ENCODE peak calls at places on chromosome 16, in nine cellular contexts. Z is heart left ventricle, Q is BJ, K is AG10803, Y is neural progenitor cell, B is MM.1S, P is lower lobe of right lung, O is A549, F is body of pancreas. R is an unnamed sample.

GRCh38 chr16:68289621-68290329 is 21.0 kb downstream of the SLC7A6OS start:
- DNase-seq in Z (no peak), Y (no peak), B (no peak), P (no peak), F (no peak), Q (peak; percentile 31), O (no peak), K (peak; percentile 69), R (no peak)

GRCh38 chr16:87336850-87337240 is 19.7 kb upstream of the C16orf95 start:
- DNase-seq in B (no peak), K (no peak), Q (no peak), F (no peak), P (no peak), Z (no peak), O (no peak), Y (no peak), R (no peak)

GRCh38 chr16:53055603-53056527 is 1.1 kb downstream of the CHD9 start:
- DNase-seq in B (peak; percentile 45), P (no peak), O (peak; percentile 51), Z (peak; percentile 50), Y (peak; percentile 47), K (peak; percentile 62), F (no peak), Q (no peak), R (peak; percentile 78)

GRCh38 chr16:22189473-22190168 is 16.5 kb upstream of the EEF2K start:
- DNase-seq in P (peak; percentile 60), K (peak; percentile 56), B (peak; percentile 73), Z (peak; percentile 74), Y (no peak), F (peak; percentile 48), Q (no peak), O (no peak), R (peak; percentile 62)

GRCh38 chr16:87924937-87925670 is 11.2 kb downstream of the CA5A start:
- DNase-seq in Q (no peak), F (peak; percentile 72), O (no peak), Y (no peak), B (no peak), P (no peak), K (no peak), Z (no peak), R (no peak)

GRCh38 chr16:87314990-87315420 is 2.2 kb downstream of the C16orf95 start:
- DNase-seq in Z (no peak), B (peak; percentile 61), O (no peak), Q (no peak), F (no peak), K (no peak), Y (no peak), P (no peak), R (no peak)

GRCh38 chr16:66740010-66740409 is 11.4 kb downstream of the DYNC1LI2 start:
- DNase-seq in Y (peak; percentile 75), O (peak; percentile 51), K (no peak), P (no peak), Z (no peak), F (peak; percentile 47), Q (no peak), B (peak; percentile 39), R (peak; percentile 53)

GRCh38 chr16:79597277-79597676 is 3.3 kb downstream of the MAF start:
- DNase-seq in K (no peak), Z (no peak), P (no peak), O (no peak), Y (no peak), Q (no peak), B (no peak), F (no peak), R (no peak)

GRCh38 chr16:70592106-70592571 is 54.2 kb upstream of the IL34 start:
- DNase-seq in Z (peak; percentile 57), Q (no peak), K (no peak), B (no peak), O (no peak), P (no peak), Y (no peak), F (no peak), R (no peak)

GRCh38 chr16:81544261-81544660 is 99.7 kb downstream of the CMIP start:
- DNase-seq in K (no peak), Z (no peak), Q (no peak), O (no peak), Y (no peak), F (no peak), P (peak; percentile 46), B (no peak), R (no peak)

GRCh38 chr16:28316056-28316455 is 23.7 kb downstream of the SBK1 start:
- DNase-seq in Z (no peak), F (no peak), Q (no peak), Y (no peak), O (no peak), P (peak; percentile 11), B (no peak), K (no peak), R (no peak)

GRCh38 chr16:73179671-73180370 is 131.9 kb upstream of the ZFHX3 start:
- DNase-seq in O (no peak), P (no peak), B (no peak), K (no peak), Z (peak; percentile 52), Q (no peak), F (no peak), Y (no peak), R (no peak)

GRCh38 chr16:59567496-59567895 is 833.4 kb upstream of the GOT2 start:
- DNase-seq in Y (peak; percentile 6), Z (no peak), Q (no peak), P (no peak), F (no peak), B (no peak), K (no peak), O (no peak), R (no peak)

GRCh38 chr16:3158498-3159314 is 23.9 kb downstream of the ZNF213 start:
- DNase-seq in Q (no peak), O (peak; percentile 94), B (peak; percentile 86), K (peak; percentile 84), Y (peak; percentile 83), Z (peak; percentile 83), P (peak; percentile 92), F (peak; percentile 92), R (peak; percentile 85)

GRCh38 chr16:10688291-10688690 is 6.4 kb downstream of the TEKT5 start:
- DNase-seq in F (peak; percentile 47), P (peak; percentile 76), O (no peak), K (no peak), B (no peak), Q (no peak), Z (no peak), Y (no peak), R (no peak)

GRCh38 chr16:69589434-69590269 is 23.9 kb downstream of the NFAT5 start:
- DNase-seq in Z (no peak), Y (no peak), Q (no peak), P (no peak), F (no peak), K (no peak), O (no peak), B (no peak), R (no peak)

GRCh38 chr16:6709736-6710135 is 622.9 kb upstream of the RBFOX1 start:
- DNase-seq in O (no peak), Z (no peak), Q (no peak), P (no peak), Y (no peak), K (no peak), F (no peak), B (no peak), R (no peak)

DNA sequence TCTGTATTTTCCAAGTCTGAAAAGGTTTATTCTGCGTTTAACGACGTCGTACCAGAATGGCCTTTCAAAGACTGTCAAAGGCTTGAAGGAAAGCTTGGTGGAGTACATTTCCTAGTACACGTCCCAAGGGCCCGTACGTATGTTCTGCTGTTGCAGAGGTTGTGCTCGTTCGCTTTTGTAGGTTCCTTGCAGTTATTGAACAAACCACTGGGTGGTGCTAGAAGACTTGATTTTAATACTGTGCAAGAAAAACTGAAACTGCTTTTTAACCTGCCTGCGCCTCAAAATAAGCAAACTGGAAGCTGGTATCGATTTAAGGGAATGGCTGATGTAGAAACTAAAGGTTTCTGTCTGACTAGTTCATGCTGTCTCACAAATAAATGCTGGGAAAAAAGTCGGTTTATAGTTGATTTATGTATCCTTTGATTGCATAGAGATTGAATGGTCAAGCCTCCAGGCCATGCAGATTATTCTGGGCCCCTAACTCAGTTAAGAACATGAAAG is 54.6 kb downstream of the USP10 start:
- DNase-seq in Q (peak; percentile 41), Y (peak; percentile 85), O (peak; percentile 86), F (peak; percentile 69), P (no peak), B (peak; percentile 74), Z (peak; percentile 46), K (peak; percentile 88), R (peak; percentile 94)
- H3K4me3 ChIP-seq in Q (no peak overlapping the region), Y (no peak overlapping the region), O (no peak overlapping the region), F (no peak overlapping the region), P (no peak overlapping the region), B (no peak overlapping the region), Z (no peak overlapping the region), K (no peak overlapping the region), R (no peak overlapping the region)

DNA sequence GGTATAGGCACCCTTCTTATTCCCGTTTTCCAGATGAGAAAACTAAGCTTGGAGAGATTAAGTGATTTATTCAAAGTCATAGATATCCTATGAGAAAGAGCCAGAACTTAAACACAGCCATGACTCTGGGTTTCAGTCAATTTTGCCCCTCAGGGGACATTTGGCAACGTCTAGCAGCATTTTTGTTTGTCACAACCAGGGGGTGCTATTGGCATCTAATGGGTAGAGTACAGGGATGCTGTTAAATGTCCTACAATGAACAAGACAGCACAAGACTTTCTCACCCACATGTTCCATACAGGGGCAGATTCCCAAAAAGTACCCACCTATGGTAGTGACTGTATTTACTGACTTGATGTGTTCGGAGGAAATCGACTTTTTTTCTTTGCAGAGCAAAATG is 4.8 kb upstream of the SHISA9 start:
- DNase-seq in F (peak; percentile 19), O (peak; percentile 60), Y (peak; percentile 75), Z (no peak), P (no peak), Q (no peak), B (peak; percentile 49), K (peak; percentile 48), R (peak; percentile 52)
- TF ChIP-seq CTCF in F (peak; percentile 39), O (peak; percentile 44), Y (peak; percentile 79), Z (no peak), P (no peak), Q (peak; percentile 51), B (peak; percentile 36), K (peak; percentile 66), R (peak; percentile 69)

GRCh38 chr16:89575247-89576172 is at the start of gene CPNE7:
- DNase-seq in Q (no peak), K (no peak), Y (peak; percentile 60), Z (no peak), O (peak; percentile 32), P (no peak), B (no peak), F (no peak), R (no peak)
- H3K4me3 ChIP-seq in Q (peak within 1 kb of the TSS; percentile 36), K (peak within 1 kb of the TSS; percentile 47), Y (peak within 1 kb of the TSS; percentile 47), Z (peak within 1 kb of the TSS; percentile 37), O (peak within 1 kb of the TSS; percentile 73), P (peak within 1 kb of the TSS; percentile 37), B (peak within 1 kb of the TSS; percentile 33), F (no peak within 1 kb of the TSS), R (peak within 1 kb of the TSS; percentile 53)

DNA sequence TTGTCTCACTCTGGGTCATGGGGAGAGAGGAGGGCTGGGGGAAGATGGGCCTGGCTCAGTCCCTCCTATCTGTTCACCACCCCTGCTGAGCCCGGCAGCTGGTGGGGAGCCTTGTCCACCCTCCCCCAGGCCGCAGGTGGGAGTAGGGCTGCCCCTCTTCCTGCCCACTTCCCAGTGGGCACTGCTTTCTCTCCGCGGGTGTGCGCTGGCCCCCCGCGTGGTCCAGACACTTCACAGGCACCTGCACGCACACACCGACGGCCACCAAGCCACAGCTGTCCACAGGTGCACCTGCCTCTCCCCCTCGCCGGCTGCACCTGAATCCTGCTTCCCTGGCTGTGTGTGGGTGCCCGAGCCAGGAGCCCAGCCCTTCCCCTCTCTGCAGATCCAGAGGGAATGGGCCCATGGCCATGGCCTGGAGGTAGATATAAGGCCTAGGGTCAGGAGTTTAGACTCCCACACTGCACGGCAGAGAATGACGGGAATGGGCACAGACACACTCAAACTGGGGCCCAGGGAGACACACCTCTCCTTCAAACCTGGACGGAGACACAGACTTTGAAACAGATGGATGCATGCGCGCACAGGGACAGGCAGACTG is 2.0 kb downstream of the NHERF2 start:
- DNase-seq in F (no peak), Q (no peak), B (no peak), P (no peak), Z (no peak), K (no peak), Y (no peak), O (no peak), R (no peak)
- TF ChIP-seq CTCF in F (no peak), Q (no peak), B (no peak), P (no peak), Z (no peak), K (no peak), Y (no peak), O (no peak), R (no peak)

R was measured in fibroblast of mammary gland.